ENCODE peak calls at places on chromosomes 12 and 14, in six cellular contexts. One of them, this sample, is unnamed.

GRCh38 chr12:51549637-51550036 is 41.4 kb upstream of the SCN8A start:
- DNase-seq in LoVo: no peak
- DNase-seq in naive B cell: no peak
- DNase-seq in NCI-H1105 treated with DMSO at 0.1 percent for 48 hours: no peak
- DNase-seq in AML-193: no peak
- DNase-seq in dorsolateral prefrontal cortex: no peak
- DNase-seq in this sample: no peak

GRCh38 chr12:57740656-57741412 is 2.3 kb upstream of the AGAP2 start:
- DNase-seq in naive B cell: peak
- DNase-seq in AML-193: peak
- DNase-seq in NCI-H1105 treated with DMSO at 0.1 percent for 48 hours: no peak
- DNase-seq in dorsolateral prefrontal cortex: peak
- DNase-seq in LoVo: no peak
- DNase-seq in this sample: peak

GRCh38 chr14:53452005-53452678 is 299.0 kb upstream of the DDHD1 start:
- DNase-seq in naive B cell: no peak
- DNase-seq in dorsolateral prefrontal cortex: no peak
- DNase-seq in LoVo: peak
- DNase-seq in NCI-H1105 treated with DMSO at 0.1 percent for 48 hours: no peak
- DNase-seq in AML-193: no peak
- DNase-seq in this sample: no peak

GRCh38 chr14:76011959-76012802 is 26.6 kb downstream of the IFT43 start:
- DNase-seq in LoVo: no peak
- DNase-seq in dorsolateral prefrontal cortex: no peak
- DNase-seq in NCI-H1105 treated with DMSO at 0.1 percent for 48 hours: no peak
- DNase-seq in naive B cell: no peak
- DNase-seq in AML-193: no peak
- DNase-seq in this sample: no peak

GRCh38 chr12:128969480-128970055 is 116.3 kb downstream of the GLT1D1 start:
- DNase-seq in naive B cell: no peak
- DNase-seq in NCI-H1105 treated with DMSO at 0.1 percent for 48 hours: peak
- DNase-seq in dorsolateral prefrontal cortex: peak
- DNase-seq in AML-193: no peak
- DNase-seq in LoVo: no peak
- DNase-seq in this sample: peak

GRCh38 chr12:119936705-119937323 is 52.2 kb upstream of the BICDL1 start:
- DNase-seq in AML-193: no peak
- DNase-seq in naive B cell: no peak
- DNase-seq in LoVo: no peak
- DNase-seq in dorsolateral prefrontal cortex: no peak
- DNase-seq in NCI-H1105 treated with DMSO at 0.1 percent for 48 hours: no peak
- DNase-seq in this sample: no peak

GRCh38 chr14:85711620-85712019 is 181.7 kb downstream of the FLRT2 start:
- DNase-seq in AML-193: no peak
- DNase-seq in NCI-H1105 treated with DMSO at 0.1 percent for 48 hours: no peak
- DNase-seq in LoVo: no peak
- DNase-seq in naive B cell: no peak
- DNase-seq in dorsolateral prefrontal cortex: no peak
- DNase-seq in this sample: no peak

GRCh38 chr14:22689186-22689585 is 45.0 kb upstream of the OR6J1 start:
- DNase-seq in naive B cell: no peak
- DNase-seq in NCI-H1105 treated with DMSO at 0.1 percent for 48 hours: no peak
- DNase-seq in AML-193: peak
- DNase-seq in dorsolateral prefrontal cortex: no peak
- DNase-seq in LoVo: peak
- DNase-seq in this sample: no peak